ENCODE peak calls at places on chromosome 2, in four cellular contexts. B, H, G and J are unnamed samples.

GRCh38 chr2:159044804-159045286 is 76.4 kb downstream of the TANC1 start:
- DNase-seq in B (no peak), H (no peak), G (no peak), J (no peak)

GRCh38 chr2:159111346-159111922 is 143.0 kb downstream of the TANC1 start:
- DNase-seq in B (no peak), H (no peak), G (peak; percentile 65), J (no peak)

GRCh38 chr2:179349670-179350303 is 85.2 kb upstream of the SESTD1 start:
- DNase-seq in B (no peak), H (no peak), G (no peak), J (no peak)

GRCh38 chr2:217261452-217261851 is 401.6 kb upstream of the TNP1 start:
- DNase-seq in B (no peak), H (no peak), G (no peak), J (no peak)

GRCh38 chr2:200081221-200081620 is 125.8 kb downstream of the MAIP1 start:
- DNase-seq in B (no peak), H (no peak), G (no peak), J (no peak)

GRCh38 chr2:215136669-215137328 is 1.6 kb downstream of the ABCA12 start:
- DNase-seq in B (no peak), H (peak; percentile 72), G (no peak), J (no peak)

GRCh38 chr2:19844750-19845149 is 57.0 kb downstream of the TTC32 start:
- DNase-seq in B (no peak), H (no peak), G (no peak), J (no peak)

GRCh38 chr2:211942153-211942552 is 596.4 kb downstream of the ERBB4 start:
- DNase-seq in B (no peak), H (no peak), G (no peak), J (no peak)

GRCh38 chr2:119064567-119064966 is 94.0 kb downstream of the C1QL2 start:
- DNase-seq in B (no peak), H (no peak), G (no peak), J (peak; percentile 17)

GRCh38 chr2:204625135-204625534 is 79.9 kb downstream of the PARD3B start:
- DNase-seq in B (no peak), H (no peak), G (no peak), J (no peak)

GRCh38 chr2:77018219-77018618 is 504.0 kb downstream of the LRRTM4 start:
- DNase-seq in B (no peak), H (no peak), G (peak; percentile 4), J (no peak)

GRCh38 chr2:237696471-237696870 is 69.1 kb downstream of the LRRFIP1 start:
- DNase-seq in B (no peak), H (no peak), G (no peak), J (no peak)

GRCh38 chr2:108586116-108586515 is 51.8 kb downstream of the LIMS1 start:
- DNase-seq in B (no peak), H (no peak), G (no peak), J (no peak)

GRCh38 chr2:31739156-31739555 is 158.4 kb upstream of the SRD5A2 start:
- DNase-seq in B (no peak), H (no peak), G (no peak), J (no peak)

GRCh38 chr2:66113116-66113515 is 321.8 kb upstream of the MEIS1 start:
- DNase-seq in B (no peak), H (no peak), G (no peak), J (no peak)

GRCh38 chr2:229996320-229996719 is 72.4 kb downstream of the SLC16A14 start:
- DNase-seq in B (no peak), H (no peak), G (no peak), J (no peak)

GRCh38 chr2:902584-902983 is 48.1 kb upstream of the SNTG2 start:
- DNase-seq in B (no peak), H (no peak), G (no peak), J (no peak)

GRCh38 chr2:239720411-239721365 is 304.5 kb downstream of the NDUFA10 start:
- DNase-seq in B (no peak), H (no peak), G (no peak), J (no peak)

GRCh38 chr2:118842687-118843491 is 4.6 kb downstream of the EN1 start:
- DNase-seq in B (no peak), H (no peak), G (no peak), J (no peak)

GRCh38 chr2:73075477-73076373 is 4.2 kb upstream of the SFXN5 start:
- DNase-seq in B (no peak), H (no peak), G (no peak), J (no peak)

GRCh38 chr2:141554810-141555209 is 576.0 kb downstream of the LRP1B start:
- DNase-seq in B (no peak), H (no peak), G (peak; percentile 18), J (peak; percentile 40)

GRCh38 chr2:120323807-120324399 is 22.0 kb upstream of the INHBB start:
- DNase-seq in B (peak; percentile 31), H (no peak), G (no peak), J (no peak)

GRCh38 chr2:47097563-47097962 is 57.5 kb downstream of the STPG4 start:
- DNase-seq in B (no peak), H (no peak), G (no peak), J (no peak)

GRCh38 chr2:196750291-196750923 is 49.1 kb downstream of the GTF3C3 start:
- DNase-seq in B (no peak), H (no peak), G (no peak), J (no peak)

GRCh38 chr2:227822416-227823003 is 8.9 kb downstream of the CCL20 start:
- DNase-seq in B (no peak), H (no peak), G (peak; percentile 21), J (no peak)

GRCh38 chr2:43086451-43087221 is 139.8 kb downstream of the ZFP36L2 start:
- DNase-seq in B (no peak), H (no peak), G (peak; percentile 50), J (no peak)

GRCh38 chr2:43611987-43612894 is 16.4 kb upstream of the THADA start:
- DNase-seq in B (peak; percentile 75), H (peak; percentile 17), G (peak; percentile 73), J (peak; percentile 59)

GRCh38 chr2:117835990-117836760 is 21.7 kb downstream of the DDX18 start:
- DNase-seq in B (peak; percentile 39), H (no peak), G (peak; percentile 54), J (peak; percentile 69)

GRCh38 chr2:20378891-20379519 is 28.4 kb upstream of the PUM2 start:
- DNase-seq in B (peak; percentile 60), H (no peak), G (peak; percentile 80), J (no peak)

GRCh38 chr2:44167311-44167907 is 1.3 kb upstream of the PPM1B start:
- DNase-seq in B (no peak), H (no peak), G (no peak), J (no peak)

GRCh38 chr2:210092791-210093190 is 78.4 kb downstream of the KANSL1L start:
- DNase-seq in B (no peak), H (no peak), G (no peak), J (no peak)
- TF ChIP-seq GABPA in B (no peak), H (no peak), G (no peak), J (no peak)

GRCh38 chr2:10039658-10040410 is 3.5 kb upstream of the KLF11 start:
- DNase-seq in B (no peak), H (no peak), G (no peak), J (no peak)
- TF ChIP-seq CTCF in B (no peak), H (no peak), G (peak; percentile 19), J (no peak)

GRCh38 chr2:10319892-10320574 is 17.3 kb downstream of the HPCAL1 start:
- DNase-seq in B (no peak), H (no peak), G (no peak), J (no peak)
- TF ChIP-seq GABPA in B (no peak), H (no peak), G (no peak), J (no peak)

GRCh38 chr2:198928026-198928425 is 529.7 kb downstream of the SATB2 start:
- DNase-seq in B (no peak), H (no peak), G (no peak), J (no peak)

GRCh38 chr2:198930170-198930569 is 527.6 kb downstream of the SATB2 start:
- DNase-seq in B (no peak), H (no peak), G (no peak), J (no peak)
- TF ChIP-seq CTCF in B (no peak), H (peak; percentile 21), G (peak; percentile 28), J (no peak)

GRCh38 chr2:182740681-182741080 is 24.6 kb downstream of the DNAJC10 start:
- DNase-seq in B (no peak), H (no peak), G (no peak), J (no peak)

GRCh38 chr2:182745061-182745460 is 29.0 kb downstream of the DNAJC10 start:
- DNase-seq in B (no peak), H (no peak), G (no peak), J (no peak)

DNA sequence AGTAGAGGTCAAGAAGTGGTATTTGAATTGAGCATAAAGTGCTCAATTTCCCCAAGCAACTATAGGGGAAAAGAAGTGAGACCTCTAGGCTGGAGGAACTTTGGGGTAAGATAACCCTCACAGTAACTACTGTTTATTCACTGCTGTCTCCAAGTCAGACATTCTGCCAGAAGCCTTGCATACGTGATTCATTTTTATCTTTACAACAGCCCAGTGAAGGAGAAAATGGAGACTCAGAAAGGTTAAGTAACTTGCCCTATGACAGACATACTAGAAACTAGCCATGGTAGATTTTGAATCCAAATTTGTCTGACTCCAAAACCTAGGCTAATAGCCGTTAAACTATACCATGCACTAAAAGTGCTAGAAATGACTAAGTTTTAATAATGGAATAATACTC is 28.4 kb downstream of the DNAJC10 start:
- DNase-seq in B (no peak), H (no peak), G (no peak), J (no peak)
- TF ChIP-seq GABPA in B (no peak), H (no peak), G (no peak), J (no peak)